ENCODE peak calls at places on chromosome 9, in four cellular contexts. Q, G, J and W are unnamed samples.

GRCh38 chr9:127847155-127847463 is 7.3 kb downstream of the ENG start:
- DNase-seq in G (no peak), J (no peak), Q (no peak), W (no peak)

GRCh38 chr9:86126998-86127972 is 27.9 kb upstream of the GOLM1 start:
- DNase-seq in G (peak; percentile 95), J (peak; percentile 57), Q (peak; percentile 89), W (peak; percentile 13)

GRCh38 chr9:114633452-114634089 is 22.5 kb downstream of the TMEM268 start:
- DNase-seq in Q (no peak), J (no peak), G (no peak), W (no peak)

GRCh38 chr9:83642784-83643183 is 19.8 kb downstream of the IDNK start:
- DNase-seq in G (no peak), J (no peak), Q (no peak), W (no peak)

GRCh38 chr9:116717150-116717549 is 30.0 kb downstream of the TRIM32 start:
- DNase-seq in Q (no peak), J (no peak), G (no peak), W (no peak)

GRCh38 chr9:2039294-2040180 is 24.4 kb downstream of the SMARCA2 start:
- DNase-seq in Q (no peak), G (no peak), J (no peak), W (no peak)

GRCh38 chr9:2208465-2208864 is 193.3 kb downstream of the SMARCA2 start:
- DNase-seq in G (no peak), Q (no peak), J (no peak), W (no peak)

GRCh38 chr9:89468271-89468960 is 29.5 kb downstream of the SEMA4D start:
- DNase-seq in G (no peak), J (no peak), Q (no peak), W (no peak)

GRCh38 chr9:72592501-72593403 is 71.3 kb downstream of the TMC1 start:
- DNase-seq in G (peak; percentile 44), Q (no peak), J (peak; percentile 62), W (peak; percentile 65)

GRCh38 chr9:137082925-137083290 is 3.9 kb upstream of the MAN1B1 start:
- DNase-seq in G (no peak), Q (no peak), J (no peak), W (no peak)

GRCh38 chr9:133742251-133742650 is 4.1 kb upstream of the SARDH start:
- DNase-seq in Q (no peak), J (no peak), G (no peak), W (no peak)

GRCh38 chr9:72458153-72458552 is 63.3 kb upstream of the TMC1 start:
- DNase-seq in Q (no peak), G (no peak), J (no peak), W (no peak)

GRCh38 chr9:116855881-116856662 is 169.0 kb downstream of the TRIM32 start:
- DNase-seq in G (no peak), J (peak; percentile 77), Q (no peak), W (peak; percentile 8)

GRCh38 chr9:121059998-121060636 is 10.0 kb upstream of the C5 start:
- DNase-seq in Q (no peak), G (peak; percentile 31), J (peak; percentile 59), W (peak; percentile 75)

GRCh38 chr9:138061631-138062030 is 184.0 kb downstream of the CACNA1B start:
- DNase-seq in G (no peak), J (no peak), Q (no peak), W (no peak)

GRCh38 chr9:3578786-3579185 is 53.0 kb upstream of the RFX3 start:
- DNase-seq in Q (no peak), G (no peak), J (no peak), W (no peak)

GRCh38 chr9:92180669-92181181 is 65.5 kb upstream of the SPTLC1 start:
- DNase-seq in J (no peak), Q (no peak), G (no peak), W (peak; percentile 44)

GRCh38 chr9:110257097-110257955 is 1.0 kb upstream of the TXN start:
- DNase-seq in G (peak; percentile 20), J (peak; percentile 7), Q (peak; percentile 32), W (peak; percentile 47)

GRCh38 chr9:72441296-72442211 is 76.5 kb upstream of the ZFAND5 start:
- DNase-seq in Q (no peak), G (no peak), J (no peak), W (no peak)

GRCh38 chr9:136681945-136682699 is 5.1 kb downstream of the AGPAT2 start:
- DNase-seq in J (no peak), G (no peak), Q (no peak), W (no peak)

GRCh38 chr9:128629136-128629535 is 27.5 kb downstream of the DYNC2I2 start:
- DNase-seq in Q (no peak), G (no peak), J (no peak), W (no peak)

GRCh38 chr9:87872079-87872624 is 10.5 kb upstream of the SPATA31E1 start:
- DNase-seq in G (no peak), J (no peak), Q (no peak), W (no peak)

GRCh38 chr9:126439402-126439765 is 112.8 kb downstream of the MVB12B start:
- DNase-seq in G (no peak), Q (no peak), J (no peak), W (no peak)

GRCh38 chr9:976258-976804 is at the start of gene DMRT3:
- DNase-seq in G (no peak), J (no peak), Q (no peak), W (no peak)

GRCh38 chr9:93603011-93603410 is 26.6 kb downstream of the PHF2 start:
- DNase-seq in Q (no peak), J (no peak), G (no peak), W (no peak)

GRCh38 chr9:70111042-70111602 is 67.5 kb downstream of the MAMDC2 start:
- DNase-seq in J (peak; percentile 62), Q (peak; percentile 80), G (peak; percentile 88), W (peak; percentile 67)

GRCh38 chr9:21661626-21662025 is 140.8 kb upstream of the MTAP start:
- DNase-seq in J (no peak), G (no peak), Q (no peak), W (no peak)

GRCh38 chr9:132141364-132141947 is 20.4 kb upstream of the NTNG2 start:
- DNase-seq in J (no peak), Q (peak; percentile 39), G (peak; percentile 32), W (no peak)

GRCh38 chr9:18544456-18544855 is 70.5 kb downstream of the ADAMTSL1 start:
- DNase-seq in G (no peak), Q (no peak), J (no peak), W (no peak)

GRCh38 chr9:127199001-127199791 is 65.4 kb upstream of the GARNL3 start:
- DNase-seq in G (peak; percentile 78), Q (peak; percentile 85), J (peak; percentile 71), W (peak; percentile 91)

GRCh38 chr9:135156525-135157510 is 69.3 kb downstream of the OLFM1 start:
- DNase-seq in G (peak; percentile 66), Q (peak; percentile 32), J (peak; percentile 22), W (peak; percentile 34)

GRCh38 chr9:115164511-115164974 is 46.6 kb upstream of the TNC start:
- DNase-seq in Q (no peak), G (peak; percentile 13), J (peak; percentile 55), W (no peak)

GRCh38 chr9:83197611-83198010 is 134.7 kb upstream of the RASEF start:
- DNase-seq in G (no peak), Q (no peak), J (no peak), W (no peak)

GRCh38 chr9:35714579-35715252 is 17.3 kb downstream of the TLN1 start:
- DNase-seq in J (no peak), Q (no peak), G (no peak), W (no peak)

GRCh38 chr9:72978724-72979123 is 25.9 kb upstream of the ALDH1A1 start:
- DNase-seq in Q (no peak), G (no peak), J (peak; percentile 35), W (no peak)

GRCh38 chr9:31674264-31674663 is 710.2 kb upstream of the ACO1 start:
- DNase-seq in J (no peak), Q (no peak), G (no peak), W (no peak)

GRCh38 chr9:137955586-137955985 is 78.0 kb downstream of the CACNA1B start:
- DNase-seq in Q (no peak), G (no peak), J (no peak), W (no peak)

GRCh38 chr9:76615149-76615548 is 149.1 kb upstream of the PCA3 start:
- DNase-seq in Q (peak; percentile 75), G (peak; percentile 37), J (peak; percentile 9), W (no peak)
- H3K4me3 ChIP-seq in Q (peak overlapping the region; percentile 1), G (no peak overlapping the region), J (no peak overlapping the region), W (no peak overlapping the region)

GRCh38 chr9:97744710-97745708 is 47.9 kb upstream of the XPA start:
- DNase-seq in G (no peak), Q (no peak), J (no peak), W (no peak)

GRCh38 chr9:97742545-97742944 is 45.4 kb upstream of the XPA start:
- DNase-seq in J (no peak), Q (no peak), G (no peak), W (no peak)

GRCh38 chr9:97741947-97742346 is 44.8 kb upstream of the XPA start:
- DNase-seq in Q (no peak), G (no peak), J (no peak), W (no peak)

GRCh38 chr9:97737429-97737828 is 40.3 kb upstream of the XPA start:
- DNase-seq in G (no peak), Q (no peak), J (no peak), W (no peak)

DNA sequence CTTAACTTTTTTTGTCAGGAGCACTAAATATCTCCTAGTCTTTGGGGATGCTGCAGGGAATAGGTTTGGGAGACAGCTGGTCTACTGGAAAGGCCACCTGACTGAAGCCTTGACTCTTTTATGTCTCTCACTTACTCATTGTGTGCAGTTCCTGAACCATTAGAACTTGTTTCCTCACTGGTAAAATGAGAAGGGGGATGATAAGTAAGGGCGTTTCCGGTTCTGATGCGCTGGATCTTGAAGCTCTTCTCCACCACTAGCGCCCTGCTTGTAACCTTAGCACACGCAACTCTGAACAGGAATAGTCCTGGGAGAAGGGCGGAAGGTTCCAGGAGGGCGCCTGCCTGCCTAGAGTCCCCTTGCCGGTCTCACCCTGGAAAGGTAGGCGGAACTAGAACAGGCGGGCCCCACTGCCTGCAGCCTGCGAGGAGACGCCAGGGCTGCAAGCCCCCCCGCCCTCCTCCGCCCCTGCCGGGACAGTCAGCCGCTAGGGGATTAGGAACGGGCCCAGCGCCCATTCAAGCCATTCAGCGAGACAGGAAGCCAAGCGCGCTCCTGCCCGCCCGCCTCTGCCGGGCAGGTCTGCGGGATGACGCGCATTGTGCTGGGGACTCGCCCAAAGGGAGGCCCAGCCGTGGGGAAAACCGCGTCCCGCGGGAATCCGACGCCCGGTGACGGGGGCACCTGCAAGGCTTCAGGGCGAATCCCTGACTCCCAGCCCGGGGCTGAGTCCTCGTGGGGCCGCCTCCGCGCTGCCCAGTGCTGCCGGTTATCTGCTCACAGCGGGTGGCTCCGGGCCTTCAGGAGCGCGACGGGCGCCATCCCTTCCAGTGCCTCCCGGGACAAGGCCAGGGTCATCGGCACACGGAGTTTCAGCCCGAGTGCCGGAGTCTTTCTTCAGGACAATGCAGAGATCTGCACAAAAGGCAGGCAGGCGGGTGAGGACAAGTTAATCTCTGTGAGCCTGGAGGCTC is 44.0 kb upstream of the XPA start:
- DNase-seq in G (peak; percentile 60), Q (peak; percentile 60), J (peak; percentile 60), W (peak; percentile 31)
- TF ChIP-seq CTCF in G (no peak), Q (peak; percentile 13), J (no peak), W (no peak)

GRCh38 chr9:130058887-130059286 is 5.2 kb downstream of the GPR107 start:
- DNase-seq in G (no peak), J (no peak), Q (no peak), W (no peak)
- H3K4me3 ChIP-seq in G (no peak overlapping the region), J (no peak overlapping the region), Q (no peak overlapping the region), W (no peak overlapping the region)

GRCh38 chr9:79184821-79185220 is 386.9 kb upstream of the TLE4 start:
- DNase-seq in Q (no peak), J (no peak), G (no peak), W (no peak)
- TF ChIP-seq CTCF in Q (no peak), J (no peak), G (no peak), W (no peak)